ENCODE peak calls at places on chromosomes 12 and 14, in four cellular contexts. F is stimulated activated CD4-positive, alpha-beta T cell treated with anti-CD3 and anti-CD28 coated beads, TNF-alpha, amount 100 ng/mL, for 48 hours; V is dorsolateral prefrontal cortex; G is T-helper 9 cell. A is an unnamed sample.
A peak's percentile ranks its signal among the peaks of the same experiment; 100 is the strongest.

GRCh38 chr14:22434901-22435565 is 154.0 kb downstream of the DAD1 start:
- DNase-seq in V (no peak), G (no peak), F (no peak), A (no peak)

GRCh38 chr14:72201645-72202044 is 269.4 kb downstream of the RGS6 start:
- DNase-seq in V (no peak), F (no peak), G (no peak), A (no peak)

GRCh38 chr14:45290547-45290946 is 37.5 kb upstream of the MIS18BP1 start:
- DNase-seq in G (no peak), F (no peak), V (no peak), A (no peak)

GRCh38 chr12:10638728-10639127 is 25.3 kb upstream of the MAGOHB start:
- DNase-seq in F (no peak), G (no peak), V (no peak), A (no peak)

GRCh38 chr12:6978188-6978986 is 7.7 kb downstream of the EMG1 start:
- DNase-seq in F (no peak), V (no peak), G (no peak), A (no peak)

GRCh38 chr12:73225941-73226340 is 953.8 kb downstream of the TRHDE start:
- DNase-seq in G (no peak), V (no peak), F (no peak), A (no peak)

GRCh38 chr12:89893972-89894706 is 185.5 kb upstream of the ATP2B1 start:
- DNase-seq in F (no peak), G (no peak), V (no peak), A (no peak)

GRCh38 chr14:40656301-40656700 is 950.4 kb upstream of the LRFN5 start:
- DNase-seq in G (no peak), F (no peak), V (no peak), A (no peak)

GRCh38 chr14:32307881-32308582 is 21.1 kb upstream of the AKAP6 start:
- DNase-seq in V (no peak), G (no peak), F (no peak), A (no peak)

GRCh38 chr14:58771016-58771415 is 133.3 kb downstream of the DACT1 start:
- DNase-seq in V (no peak), F (no peak), G (no peak), A (no peak)

GRCh38 chr14:74988131-74988530 is 14.6 kb upstream of the EIF2B2 start:
- DNase-seq in V (no peak), F (no peak), G (no peak), A (no peak)

GRCh38 chr14:22896760-22897159 is 13.7 kb downstream of the REM2 start:
- DNase-seq in V (no peak), G (no peak), F (no peak), A (no peak)

GRCh38 chr14:23569443-23570151 is 2.0 kb upstream of the AP1G2 start:
- DNase-seq in F (no peak), V (peak; percentile 78), G (no peak), A (peak; percentile 82)

GRCh38 chr14:64845878-64846277 is 33.8 kb downstream of the SPTB start:
- DNase-seq in G (no peak), F (no peak), V (no peak), A (no peak)

GRCh38 chr12:95003213-95003920 is at the start of gene NDUFA12:
- DNase-seq in V (peak; percentile 94), G (peak; percentile 89), F (peak; percentile 91), A (peak; percentile 93)

GRCh38 chr14:56841611-56842010 is 31.3 kb upstream of the OTX2 start:
- DNase-seq in G (no peak), V (no peak), F (no peak), A (no peak)

GRCh38 chr14:95140060-95140858 is 17.1 kb downstream of the DICER1 start:
- DNase-seq in F (no peak), G (no peak), V (no peak), A (peak; percentile 81)

GRCh38 chr14:24329736-24330135 is 5.1 kb downstream of the ADCY4 start:
- DNase-seq in F (peak; percentile 22), V (no peak), G (peak; percentile 59), A (no peak)

GRCh38 chr14:94483729-94484275 is 7.8 kb upstream of the SERPINA9 start:
- DNase-seq in F (no peak), G (no peak), V (no peak), A (no peak)

GRCh38 chr12:68358532-68359485 is 26.6 kb upstream of the MDM1 start:
- DNase-seq in G (peak; percentile 37), V (no peak), F (no peak), A (peak; percentile 61)

GRCh38 chr12:51873251-51873994 is 14.5 kb upstream of the ANKRD33 start:
- DNase-seq in G (no peak), V (no peak), F (no peak), A (no peak)

GRCh38 chr12:68613209-68613904 is 2.7 kb downstream of the RAP1B start:
- DNase-seq in F (no peak), V (no peak), G (peak; percentile 19), A (no peak)

GRCh38 chr12:53791735-53792326 is 40.1 kb upstream of the CISTR start:
- DNase-seq in V (no peak), F (no peak), G (peak; percentile 45), A (no peak)

GRCh38 chr12:125890983-125891382 is 825.7 kb downstream of the AACS start:
- DNase-seq in F (no peak), V (no peak), G (no peak), A (no peak)

GRCh38 chr12:31965090-31965489 is 5.9 kb downstream of the RESF1 start:
- DNase-seq in F (no peak), G (no peak), V (no peak), A (no peak)

GRCh38 chr12:14931791-14932560 is 6.4 kb downstream of the ERP27 start:
- DNase-seq in F (no peak), G (no peak), V (no peak), A (no peak)

GRCh38 chr14:61322011-61322798 is 826 bp downstream of the PRKCH start:
- DNase-seq in F (no peak), V (no peak), G (peak; percentile 38), A (no peak)

GRCh38 chr14:103130965-103131364 is 7.7 kb downstream of the TNFAIP2 start:
- DNase-seq in V (no peak), F (no peak), G (no peak), A (no peak)

GRCh38 chr12:76346798-76347420 is 1.3 kb downstream of the BBS10 start:
- DNase-seq in V (no peak), G (no peak), F (peak; percentile 10), A (peak; percentile 34)

GRCh38 chr14:58465425-58465824 is 37.9 kb downstream of the KIAA0586 start:
- DNase-seq in G (no peak), V (no peak), F (no peak), A (no peak)

GRCh38 chr12:10097521-10097920 is 1.3 kb downstream of the CLEC1A start:
- DNase-seq in G (no peak), F (no peak), V (no peak), A (no peak)

GRCh38 chr14:40336846-40337245 is 904.6 kb upstream of the FBXO33 start:
- DNase-seq in G (no peak), V (no peak), F (no peak), A (no peak)

GRCh38 chr14:30679032-30679431 is 56.9 kb downstream of the SCFD1 start:
- DNase-seq in G (no peak), V (no peak), F (no peak), A (no peak)

GRCh38 chr12:67721216-67721615 is 72.7 kb downstream of the DYRK2 start:
- DNase-seq in G (no peak), F (no peak), V (no peak), A (no peak)